ENCODE peak calls at places on chromosomes 13 and 19, in nine cellular contexts. H, S, F, E, J, L, K, C and W are unnamed samples.

GRCh38 chr13:45243072-45243471 is 42.2 kb upstream of the KCTD4 start:
- DNase-seq in S (no peak), K (no peak), J (no peak), F (no peak), L (no peak), E (no peak), C (no peak), H (no peak), W (no peak)

GRCh38 chr13:99916366-99917103 is 55.0 kb downstream of the ZIC5 start:
- DNase-seq in L (peak), C (no peak), E (no peak), S (peak), F (peak), H (peak), K (no peak), J (no peak), W (no peak)

GRCh38 chr19:36073121-36073876 is 18.6 kb downstream of the WDR62 start:
- DNase-seq in L (no peak), F (no peak), C (no peak), K (no peak), H (no peak), S (no peak), E (no peak), J (no peak), W (no peak)

GRCh38 chr13:31859546-31859945 is 120.2 kb downstream of the RXFP2 start:
- DNase-seq in L (no peak), K (no peak), S (peak), C (no peak), H (peak), F (no peak), E (no peak), J (no peak), W (no peak)

GRCh38 chr19:56131651-56132050 is 9.4 kb upstream of the ZNF444 start:
- DNase-seq in C (no peak), S (no peak), E (no peak), J (no peak), H (no peak), L (no peak), F (no peak), K (no peak), W (no peak)

GRCh38 chr19:21878646-21879045 is 42.7 kb upstream of the ZNF43 start:
- DNase-seq in J (no peak), E (no peak), K (no peak), C (no peak), F (no peak), L (no peak), H (no peak), S (no peak), W (no peak)

GRCh38 chr13:63408227-63409202 is 1992.9 kb upstream of the PCDH20 start:
- DNase-seq in E (no peak), L (no peak), C (no peak), F (no peak), H (peak), S (peak), K (no peak), J (no peak), W (no peak)

GRCh38 chr19:38596057-38596981 is 21.4 kb downstream of the MAP4K1 start:
- DNase-seq in K (no peak), C (peak), F (no peak), E (no peak), L (peak), S (no peak), J (peak), H (no peak), W (peak)

GRCh38 chr13:102466836-102467235 is 65.0 kb upstream of the FGF14 start:
- DNase-seq in S (no peak), J (no peak), C (no peak), F (no peak), K (no peak), H (no peak), L (no peak), E (no peak), W (no peak)

GRCh38 chr13:48782429-48782840 is 128.7 kb downstream of the CYSLTR2 start:
- DNase-seq in H (no peak), S (no peak), F (no peak), L (peak), E (no peak), K (no peak), C (no peak), J (no peak), W (no peak)

GRCh38 chr19:48455908-48456562 is 661 bp downstream of the KCNJ14 start:
- DNase-seq in K (no peak), C (no peak), H (no peak), E (no peak), F (no peak), L (no peak), J (no peak), S (no peak), W (no peak)

GRCh38 chr13:93932901-93933300 is 546.6 kb downstream of the DCT start:
- DNase-seq in L (no peak), C (no peak), S (no peak), K (no peak), H (peak), E (no peak), F (no peak), J (no peak), W (no peak)

GRCh38 chr19:49447485-49448431 is 3.9 kb downstream of the PIH1D1 start:
- DNase-seq in H (peak), C (no peak), F (no peak), L (no peak), S (peak), E (no peak), J (no peak), K (no peak), W (no peak)

GRCh38 chr19:35862528-35862927 is 5.8 kb downstream of the KIRREL2 start:
- DNase-seq in F (no peak), K (no peak), H (no peak), S (no peak), L (peak), C (no peak), E (no peak), J (no peak), W (no peak)

GRCh38 chr19:54616840-54617560 is 13.3 kb upstream of the LILRB1 start:
- DNase-seq in K (no peak), L (no peak), H (no peak), J (no peak), E (no peak), S (no peak), F (no peak), C (no peak), W (no peak)

GRCh38 chr13:21078501-21078900 is 17.1 kb upstream of the LATS2 start:
- DNase-seq in S (peak), L (no peak), E (no peak), J (no peak), H (no peak), F (no peak), K (no peak), C (no peak), W (no peak)

GRCh38 chr19:51713319-51714285 is 10.2 kb downstream of the HAS1 start:
- DNase-seq in S (no peak), H (no peak), L (no peak), E (no peak), F (no peak), J (no peak), K (no peak), C (no peak), W (no peak)

GRCh38 chr19:51714848-51715247 is 8.9 kb downstream of the HAS1 start:
- DNase-seq in J (no peak), E (no peak), C (no peak), S (peak), F (no peak), L (no peak), H (no peak), K (no peak), W (no peak)

GRCh38 chr19:51715850-51716249 is 7.9 kb downstream of the HAS1 start:
- DNase-seq in H (no peak), E (no peak), C (no peak), S (no peak), J (no peak), K (no peak), F (no peak), L (no peak), W (no peak)

GRCh38 chr19:51719251-51719901 is 4.4 kb downstream of the HAS1 start:
- DNase-seq in C (no peak), F (no peak), K (no peak), J (no peak), E (no peak), L (no peak), S (no peak), H (no peak), W (no peak)

GRCh38 chr19:51716925-51717324 is 6.9 kb downstream of the HAS1 start:
- DNase-seq in F (no peak), E (no peak), K (no peak), S (no peak), H (no peak), L (no peak), C (no peak), J (no peak), W (no peak)
- TF ChIP-seq CTCF in F (no peak), E (no peak), K (no peak), S (no peak), H (no peak), L (no peak), C (no peak), J (no peak), W (no peak)

DNA sequence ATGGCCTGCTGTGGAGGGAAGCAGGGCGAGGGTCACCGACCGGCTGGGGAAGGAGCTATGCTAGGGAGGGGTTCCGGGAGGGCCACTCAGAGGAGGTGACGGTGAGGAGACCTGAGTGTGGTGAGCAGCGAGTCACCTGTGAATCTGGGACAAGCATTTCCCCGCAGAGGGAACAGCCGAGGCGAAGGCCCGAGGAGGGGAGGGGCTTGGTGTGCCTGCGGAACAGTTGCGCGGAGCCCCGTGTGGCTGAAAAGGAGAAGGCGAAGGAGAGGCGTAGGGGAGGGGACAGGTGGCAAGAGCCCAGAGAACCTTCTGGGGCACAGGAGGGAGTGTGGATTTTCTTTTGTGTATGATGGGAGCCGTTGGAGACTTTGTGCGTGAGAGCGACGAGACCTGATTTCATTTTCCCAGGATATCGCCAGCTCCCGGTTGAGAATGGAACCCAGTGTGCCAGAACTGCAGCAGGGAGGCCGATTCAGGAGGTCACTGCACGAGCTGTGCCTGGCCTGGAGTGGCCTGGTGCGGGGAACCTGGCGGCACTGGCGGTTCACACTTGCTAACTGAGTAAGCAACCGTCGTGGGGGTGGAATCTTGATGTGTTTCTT is 117.7 kb upstream of the ZNF507 start:
- DNase-seq in F (no peak), C (no peak), J (no peak), K (no peak), E (no peak), H (no peak), L (no peak), S (no peak), W (no peak)
- TF ChIP-seq CTCF in F (no peak), C (no peak), J (no peak), K (no peak), E (no peak), H (no peak), L (no peak), S (no peak), W (no peak)

GRCh38 chr13:33058816-33059215 is 42.6 kb downstream of the KL start:
- DNase-seq in H (no peak), S (no peak), E (no peak), F (no peak), L (no peak), J (no peak), C (no peak), K (no peak), W (no peak)

GRCh38 chr13:33053397-33054066 is 37.3 kb downstream of the KL start:
- DNase-seq in K (no peak), S (peak), H (peak), L (no peak), J (no peak), F (no peak), C (no peak), E (no peak), W (no peak)

GRCh38 chr13:33060815-33061214 is 44.6 kb downstream of the KL start:
- DNase-seq in J (no peak), E (no peak), H (no peak), C (no peak), K (no peak), F (no peak), S (no peak), L (no peak), W (no peak)

GRCh38 chr13:33052446-33052845 is 36.2 kb downstream of the KL start:
- DNase-seq in H (peak), L (no peak), J (no peak), E (no peak), K (no peak), C (no peak), F (peak), S (peak), W (no peak)

DNA sequence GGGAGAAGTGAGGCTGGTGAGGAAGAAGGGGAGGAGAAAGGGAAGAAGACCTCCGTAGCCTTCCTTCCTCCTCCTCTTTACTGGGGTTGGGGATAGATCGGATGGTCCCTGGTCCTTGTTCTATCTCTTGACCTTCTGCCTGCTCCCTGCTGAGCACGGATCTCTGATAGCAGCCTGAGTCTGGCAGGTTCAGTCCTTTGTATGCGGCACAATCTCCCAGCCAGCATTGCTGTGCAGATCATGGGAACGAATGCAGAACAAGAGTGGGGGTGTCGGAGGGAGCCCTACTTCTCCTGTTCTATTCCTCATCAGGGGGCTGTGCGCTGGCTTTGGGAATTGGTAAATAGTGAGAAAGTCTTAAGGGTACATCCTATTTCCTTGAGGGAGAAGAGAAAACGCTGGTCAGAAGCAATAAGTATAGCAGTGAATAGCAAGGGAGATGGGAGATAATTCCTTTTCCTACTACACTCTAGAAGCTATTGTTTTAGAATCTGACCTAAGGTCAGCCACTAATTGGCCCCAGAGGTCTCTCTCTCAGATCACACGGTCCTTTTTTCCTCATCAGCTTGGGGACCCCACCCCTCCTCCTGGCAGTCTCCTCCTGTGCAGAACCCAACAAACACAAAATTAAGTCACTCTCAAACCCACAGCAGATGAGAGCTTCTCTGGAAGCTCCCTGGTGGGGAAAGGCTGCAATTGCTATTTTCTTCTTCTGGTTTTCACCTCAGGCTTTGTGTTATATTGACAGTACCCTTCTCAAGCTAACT is 41.0 kb downstream of the KL start:
- DNase-seq in F (no peak), E (no peak), C (no peak), S (peak), L (no peak), K (no peak), H (no peak), J (no peak), W (no peak)
- TF ChIP-seq CTCF in F (peak), E (no peak), C (peak), S (peak), L (no peak), K (no peak), H (peak), J (peak), W (peak)

DNA sequence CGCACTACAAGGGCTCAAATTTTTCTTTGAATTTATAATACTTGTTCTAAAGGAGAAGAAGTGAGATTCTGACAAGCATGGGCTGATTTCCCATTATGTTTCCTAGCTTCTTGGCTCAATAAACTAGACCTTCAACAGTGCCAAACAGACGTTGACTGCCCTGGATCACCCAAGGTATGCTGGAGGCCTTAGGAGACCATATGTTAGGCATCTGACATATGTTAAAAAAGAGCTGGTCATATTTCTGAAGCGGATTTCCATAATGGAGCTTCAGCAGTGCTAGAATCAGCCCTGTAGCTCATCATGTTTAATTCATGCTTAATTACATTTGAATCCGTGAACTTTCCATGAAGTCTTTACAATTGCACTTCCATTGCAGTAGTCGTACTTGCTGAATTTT is 653.4 kb downstream of the DIAPH3 start:
- DNase-seq in S (no peak), E (no peak), K (no peak), C (no peak), H (no peak), F (no peak), J (no peak), L (no peak), W (no peak)
- TF ChIP-seq CTCF in S (no peak), E (no peak), K (no peak), C (no peak), H (no peak), F (no peak), J (no peak), L (no peak), W (no peak)

DNA sequence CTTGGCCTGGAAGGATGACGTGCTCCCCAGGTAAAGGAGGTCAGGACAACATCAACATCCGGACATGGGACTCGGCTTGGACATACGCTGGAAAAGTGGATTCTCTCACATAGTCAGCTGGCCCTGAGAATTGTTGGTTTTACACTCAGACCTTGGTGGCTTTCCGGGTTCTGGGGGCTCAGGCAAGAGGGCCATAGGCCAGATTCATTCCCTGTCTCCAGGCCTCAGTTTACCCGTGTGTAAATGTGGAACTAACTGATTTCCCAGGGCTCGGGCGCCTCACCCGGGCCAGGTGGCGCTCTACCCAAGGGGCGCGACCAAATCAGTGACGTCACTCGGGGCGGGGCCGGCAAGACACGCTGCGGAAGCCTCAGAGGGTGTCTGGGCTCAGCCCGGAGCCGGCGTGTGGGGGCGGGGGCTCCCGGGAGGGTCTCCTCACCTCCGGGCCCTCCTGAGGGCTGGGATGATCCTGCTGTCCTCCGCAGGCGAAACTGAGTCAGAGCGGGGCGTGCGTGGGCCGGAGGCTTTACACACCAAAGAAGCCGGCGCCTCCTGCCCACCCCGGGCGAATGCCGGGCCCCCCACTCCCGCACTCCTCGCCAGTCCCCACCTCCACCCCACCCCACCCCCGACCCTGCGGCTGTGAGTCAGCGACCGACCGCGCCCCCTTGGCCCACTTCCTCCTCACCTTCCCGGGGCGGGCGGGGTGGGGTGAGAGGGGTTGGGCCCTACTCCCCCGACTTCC is 861 bp upstream of the VASP start:
- DNase-seq in H (peak), C (peak), K (peak), S (peak), J (peak), F (peak), E (peak), L (peak), W (peak)
- TF ChIP-seq CTCF in H (peak), C (no peak), K (peak), S (peak), J (peak), F (peak), E (peak), L (peak), W (no peak)

DNA sequence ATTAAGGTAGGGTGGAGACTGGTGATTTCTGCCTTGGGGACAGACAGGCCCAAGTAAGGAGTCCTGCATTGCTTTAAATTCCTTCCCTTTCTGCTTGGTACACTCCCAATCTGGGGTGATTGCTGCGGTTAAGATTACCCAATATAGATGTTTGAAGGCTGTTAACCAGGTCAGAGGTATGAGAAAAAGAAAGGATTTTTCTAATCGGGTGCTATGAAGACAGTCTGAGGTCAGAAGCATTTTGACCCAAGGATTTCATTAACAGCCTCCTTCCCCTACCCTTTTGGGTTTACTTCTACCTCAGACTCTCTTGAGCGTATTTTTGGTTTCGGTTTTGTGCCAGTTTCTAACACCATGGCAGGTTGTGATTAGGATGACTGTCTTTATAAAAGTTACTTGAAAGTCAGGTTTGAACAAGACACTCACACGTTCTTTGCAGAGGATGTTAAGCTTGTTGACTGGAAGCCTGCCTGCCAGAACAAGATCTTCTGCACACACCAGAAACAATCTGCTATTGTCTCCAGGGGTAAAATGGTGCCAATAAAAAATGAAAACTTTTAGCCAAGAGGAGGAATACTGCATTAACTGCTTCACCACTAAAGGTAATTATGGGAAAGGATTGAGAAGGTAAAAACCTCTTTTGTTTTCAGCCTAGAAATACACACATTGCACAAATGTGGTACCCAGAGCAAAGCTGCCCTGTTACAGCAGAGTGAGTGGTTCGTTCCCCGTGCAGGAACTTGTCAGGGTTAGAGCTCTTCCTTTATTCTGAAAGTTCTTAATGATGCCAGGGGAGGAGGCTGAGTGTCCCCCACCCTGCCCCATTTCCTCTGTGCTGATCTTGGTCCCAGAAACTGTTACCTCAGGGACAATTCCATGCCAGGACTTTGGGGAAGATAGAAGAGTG is 108.9 kb downstream of the NDFIP2 start:
- DNase-seq in J (no peak), K (no peak), L (no peak), C (no peak), E (no peak), S (peak), H (no peak), F (no peak), W (no peak)
- TF ChIP-seq CTCF in J (no peak), K (no peak), L (no peak), C (no peak), E (no peak), S (no peak), H (no peak), F (no peak), W (no peak)

GRCh38 chr13:92573467-92574057 is 653.0 kb upstream of the GPC6 start:
- DNase-seq in J (no peak), L (no peak), H (peak), F (no peak), K (no peak), S (peak), C (no peak), E (no peak), W (no peak)
- TF ChIP-seq CTCF in J (peak), L (no peak), H (no peak), F (peak), K (no peak), S (peak), C (no peak), E (no peak), W (no peak)

GRCh38 chr19:12495002-12495802 is 10.6 kb upstream of the ZNF709 start:
- DNase-seq in K (peak), H (peak), F (peak), E (peak), C (peak), S (peak), J (peak), L (peak), W (peak)
- TF ChIP-seq CTCF in K (peak), H (no peak), F (peak), E (peak), C (peak), S (peak), J (peak), L (no peak), W (no peak)